ENCODE peak calls at places on chromosomes 2 and 18, in seven cellular contexts. One of them, this sample, is unnamed.
A peak's percentile ranks its signal among the peaks of the same experiment; 100 is the strongest.

GRCh38 chr2:240717681-240718581 is 26.3 kb downstream of the AQP12A start:
- DNase-seq in CD8-positive, alpha-beta memory T cell: no peak
- DNase-seq in SJCRH30: no peak
- DNase-seq in mammary epithelial cell: no peak
- DNase-seq in fibroblast of lung: no peak
- DNase-seq in heart right ventricle: no peak
- DNase-seq in tibial nerve: no peak
- DNase-seq in this sample: no peak

GRCh38 chr2:236343400-236344161 is 79.4 kb upstream of the ASB18 start:
- DNase-seq in CD8-positive, alpha-beta memory T cell: no peak
- DNase-seq in SJCRH30: peak; percentile 87
- DNase-seq in mammary epithelial cell: peak; percentile 56
- DNase-seq in fibroblast of lung: peak; percentile 69
- DNase-seq in heart right ventricle: peak; percentile 51
- DNase-seq in tibial nerve: peak; percentile 81
- DNase-seq in this sample: peak; percentile 79

GRCh38 chr2:132929786-132930185 is 259.8 kb upstream of the LYPD1 start:
- DNase-seq in CD8-positive, alpha-beta memory T cell: no peak
- DNase-seq in SJCRH30: no peak
- DNase-seq in mammary epithelial cell: peak; percentile 76
- DNase-seq in fibroblast of lung: peak; percentile 74
- DNase-seq in heart right ventricle: no peak
- DNase-seq in tibial nerve: no peak
- DNase-seq in this sample: no peak

GRCh38 chr2:33212151-33212550 is 264.3 kb upstream of the RASGRP3 start:
- DNase-seq in CD8-positive, alpha-beta memory T cell: no peak
- DNase-seq in SJCRH30: no peak
- DNase-seq in mammary epithelial cell: peak; percentile 66
- DNase-seq in fibroblast of lung: peak; percentile 97
- DNase-seq in heart right ventricle: no peak
- DNase-seq in tibial nerve: no peak
- DNase-seq in this sample: peak; percentile 79

GRCh38 chr2:263774-264492 is at the start of gene SH3YL1:
- DNase-seq in CD8-positive, alpha-beta memory T cell: peak; percentile 47
- DNase-seq in SJCRH30: no peak
- DNase-seq in mammary epithelial cell: peak; percentile 68
- DNase-seq in fibroblast of lung: peak; percentile 60
- DNase-seq in heart right ventricle: peak; percentile 6
- DNase-seq in tibial nerve: no peak
- DNase-seq in this sample: no peak

GRCh38 chr2:444937-445884 is 157.3 kb upstream of the ALKAL2 start:
- DNase-seq in CD8-positive, alpha-beta memory T cell: no peak
- DNase-seq in SJCRH30: no peak
- DNase-seq in mammary epithelial cell: no peak
- DNase-seq in fibroblast of lung: no peak
- DNase-seq in heart right ventricle: no peak
- DNase-seq in tibial nerve: no peak
- DNase-seq in this sample: no peak

GRCh38 chr2:57180042-57180567 is 866.5 kb upstream of the VRK2 start:
- DNase-seq in CD8-positive, alpha-beta memory T cell: no peak
- DNase-seq in SJCRH30: peak; percentile 40
- DNase-seq in mammary epithelial cell: peak; percentile 91
- DNase-seq in fibroblast of lung: peak; percentile 65
- DNase-seq in heart right ventricle: no peak
- DNase-seq in tibial nerve: no peak
- DNase-seq in this sample: no peak

GRCh38 chr2:240898108-240898730 is 2.3 kb upstream of the MAB21L4 start:
- DNase-seq in CD8-positive, alpha-beta memory T cell: no peak
- DNase-seq in SJCRH30: no peak
- DNase-seq in mammary epithelial cell: peak; percentile 19
- DNase-seq in fibroblast of lung: no peak
- DNase-seq in heart right ventricle: peak; percentile 63
- DNase-seq in tibial nerve: no peak
- DNase-seq in this sample: no peak

GRCh38 chr18:72704202-72704601 is 160.1 kb upstream of the CBLN2 start:
- DNase-seq in CD8-positive, alpha-beta memory T cell: no peak
- DNase-seq in SJCRH30: no peak
- DNase-seq in mammary epithelial cell: no peak
- DNase-seq in fibroblast of lung: no peak
- DNase-seq in heart right ventricle: no peak
- DNase-seq in tibial nerve: no peak
- DNase-seq in this sample: no peak

GRCh38 chr2:164868563-164869419 is 27.2 kb upstream of the COBLL1 start:
- DNase-seq in CD8-positive, alpha-beta memory T cell: no peak
- DNase-seq in SJCRH30: no peak
- DNase-seq in mammary epithelial cell: no peak
- DNase-seq in fibroblast of lung: no peak
- DNase-seq in heart right ventricle: no peak
- DNase-seq in tibial nerve: no peak
- DNase-seq in this sample: no peak

GRCh38 chr2:101125374-101125773 is 25.8 kb downstream of the TBC1D8 start:
- DNase-seq in CD8-positive, alpha-beta memory T cell: no peak
- DNase-seq in SJCRH30: no peak
- DNase-seq in mammary epithelial cell: peak; percentile 59
- DNase-seq in fibroblast of lung: peak; percentile 48
- DNase-seq in heart right ventricle: no peak
- DNase-seq in tibial nerve: no peak
- DNase-seq in this sample: no peak

GRCh38 chr2:165791811-165792454 is 2.1 kb downstream of the GALNT3 start:
- DNase-seq in CD8-positive, alpha-beta memory T cell: no peak
- DNase-seq in SJCRH30: no peak
- DNase-seq in mammary epithelial cell: peak; percentile 65
- DNase-seq in fibroblast of lung: peak; percentile 82
- DNase-seq in heart right ventricle: no peak
- DNase-seq in tibial nerve: no peak
- DNase-seq in this sample: no peak

GRCh38 chr18:59624384-59624760 is 72.9 kb downstream of the CCBE1 start:
- DNase-seq in CD8-positive, alpha-beta memory T cell: no peak
- DNase-seq in SJCRH30: no peak
- DNase-seq in mammary epithelial cell: no peak
- DNase-seq in fibroblast of lung: no peak
- DNase-seq in heart right ventricle: no peak
- DNase-seq in tibial nerve: peak; percentile 36
- DNase-seq in this sample: no peak

GRCh38 chr2:127231130-127231865 is 11.2 kb upstream of the CYP27C1 start:
- DNase-seq in CD8-positive, alpha-beta memory T cell: no peak
- DNase-seq in SJCRH30: no peak
- DNase-seq in mammary epithelial cell: no peak
- DNase-seq in fibroblast of lung: no peak
- DNase-seq in heart right ventricle: no peak
- DNase-seq in tibial nerve: no peak
- DNase-seq in this sample: no peak

GRCh38 chr2:105518897-105519296 is 120.0 kb upstream of the FHL2 start:
- DNase-seq in CD8-positive, alpha-beta memory T cell: no peak
- DNase-seq in SJCRH30: no peak
- DNase-seq in mammary epithelial cell: no peak
- DNase-seq in fibroblast of lung: no peak
- DNase-seq in heart right ventricle: no peak
- DNase-seq in tibial nerve: no peak
- DNase-seq in this sample: no peak

GRCh38 chr2:62724886-62725711 is 19.6 kb downstream of the EHBP1 start:
- DNase-seq in CD8-positive, alpha-beta memory T cell: peak; percentile 35
- DNase-seq in SJCRH30: no peak
- DNase-seq in mammary epithelial cell: no peak
- DNase-seq in fibroblast of lung: no peak
- DNase-seq in heart right ventricle: no peak
- DNase-seq in tibial nerve: no peak
- DNase-seq in this sample: no peak

GRCh38 chr2:62724106-62724505 is 18.6 kb downstream of the EHBP1 start:
- DNase-seq in CD8-positive, alpha-beta memory T cell: no peak
- DNase-seq in SJCRH30: no peak
- DNase-seq in mammary epithelial cell: no peak
- DNase-seq in fibroblast of lung: peak; percentile 22
- DNase-seq in heart right ventricle: no peak
- DNase-seq in tibial nerve: no peak
- DNase-seq in this sample: no peak

GRCh38 chr2:62725712-62726055 is 20.2 kb downstream of the EHBP1 start:
- DNase-seq in CD8-positive, alpha-beta memory T cell: no peak
- DNase-seq in SJCRH30: no peak
- DNase-seq in mammary epithelial cell: no peak
- DNase-seq in fibroblast of lung: no peak
- DNase-seq in heart right ventricle: no peak
- DNase-seq in tibial nerve: no peak
- DNase-seq in this sample: no peak

GRCh38 chr2:62727876-62728566 is 22.5 kb downstream of the EHBP1 start:
- DNase-seq in CD8-positive, alpha-beta memory T cell: no peak
- DNase-seq in SJCRH30: no peak
- DNase-seq in mammary epithelial cell: no peak
- DNase-seq in fibroblast of lung: no peak
- DNase-seq in heart right ventricle: no peak
- DNase-seq in tibial nerve: no peak
- DNase-seq in this sample: no peak

GRCh38 chr2:62727259-62727867 is 21.9 kb downstream of the EHBP1 start:
- DNase-seq in CD8-positive, alpha-beta memory T cell: no peak
- DNase-seq in SJCRH30: no peak
- DNase-seq in mammary epithelial cell: no peak
- DNase-seq in fibroblast of lung: no peak
- DNase-seq in heart right ventricle: no peak
- DNase-seq in tibial nerve: no peak
- DNase-seq in this sample: no peak
- H3K4me1 ChIP-seq in CD8-positive, alpha-beta memory T cell: no peaks in the 10 kb centered on the region
- H3K4me1 ChIP-seq in SJCRH30: no peaks in the 10 kb centered on the region
- H3K4me1 ChIP-seq in mammary epithelial cell: no peaks in the 10 kb centered on the region
- H3K4me1 ChIP-seq in fibroblast of lung: no peaks in the 10 kb centered on the region
- H3K4me1 ChIP-seq in heart right ventricle: no peaks in the 10 kb centered on the region
- H3K4me1 ChIP-seq in tibial nerve: peaks cover 41% of the 10 kb centered on the region
- H3K4me1 ChIP-seq in this sample: no peaks in the 10 kb centered on the region

GRCh38 chr2:157172239-157172638 is 85.3 kb upstream of the GALNT5 start:
- DNase-seq in CD8-positive, alpha-beta memory T cell: no peak
- DNase-seq in SJCRH30: no peak
- DNase-seq in mammary epithelial cell: peak; percentile 67
- DNase-seq in fibroblast of lung: peak; percentile 63
- DNase-seq in heart right ventricle: no peak
- DNase-seq in tibial nerve: no peak
- DNase-seq in this sample: no peak
- H3K36me3 ChIP-seq in CD8-positive, alpha-beta memory T cell: no peaks in the 10 kb centered on the region
- H3K36me3 ChIP-seq in SJCRH30: no peaks in the 10 kb centered on the region
- H3K36me3 ChIP-seq in mammary epithelial cell: no peaks in the 10 kb centered on the region
- H3K36me3 ChIP-seq in fibroblast of lung: no peaks in the 10 kb centered on the region
- H3K36me3 ChIP-seq in heart right ventricle: no peaks in the 10 kb centered on the region
- H3K36me3 ChIP-seq in tibial nerve: no peaks in the 10 kb centered on the region
- H3K36me3 ChIP-seq in this sample: no peaks in the 10 kb centered on the region

GRCh38 chr2:74908763-74909444 is 49.5 kb upstream of the POLE4 start:
- DNase-seq in CD8-positive, alpha-beta memory T cell: no peak
- DNase-seq in SJCRH30: no peak
- DNase-seq in mammary epithelial cell: peak; percentile 44
- DNase-seq in fibroblast of lung: peak; percentile 12
- DNase-seq in heart right ventricle: no peak
- DNase-seq in tibial nerve: no peak
- DNase-seq in this sample: no peak
- H3K4me3 ChIP-seq in CD8-positive, alpha-beta memory T cell: no peak overlapping the region
- H3K4me3 ChIP-seq in SJCRH30: no peak overlapping the region
- H3K4me3 ChIP-seq in mammary epithelial cell: peak overlapping the region; percentile 53
- H3K4me3 ChIP-seq in fibroblast of lung: peak overlapping the region; percentile 30
- H3K4me3 ChIP-seq in heart right ventricle: no peak overlapping the region
- H3K4me3 ChIP-seq in tibial nerve: no peak overlapping the region
- H3K4me3 ChIP-seq in this sample: no peak overlapping the region

GRCh38 chr18:28161608-28162599 is 15.0 kb downstream of the CDH2 start:
- DNase-seq in CD8-positive, alpha-beta memory T cell: no peak
- DNase-seq in SJCRH30: no peak
- DNase-seq in mammary epithelial cell: peak; percentile 29
- DNase-seq in fibroblast of lung: peak; percentile 58
- DNase-seq in heart right ventricle: no peak
- DNase-seq in tibial nerve: no peak
- DNase-seq in this sample: no peak

GRCh38 chr18:28163201-28163778 is 13.6 kb downstream of the CDH2 start:
- DNase-seq in CD8-positive, alpha-beta memory T cell: no peak
- DNase-seq in SJCRH30: no peak
- DNase-seq in mammary epithelial cell: no peak
- DNase-seq in fibroblast of lung: peak; percentile 87
- DNase-seq in heart right ventricle: peak; percentile 37
- DNase-seq in tibial nerve: no peak
- DNase-seq in this sample: no peak

GRCh38 chr18:28153485-28154065 is 23.4 kb downstream of the CDH2 start:
- DNase-seq in CD8-positive, alpha-beta memory T cell: no peak
- DNase-seq in SJCRH30: no peak
- DNase-seq in mammary epithelial cell: no peak
- DNase-seq in fibroblast of lung: peak; percentile 39
- DNase-seq in heart right ventricle: no peak
- DNase-seq in tibial nerve: no peak
- DNase-seq in this sample: no peak

GRCh38 chr18:28158083-28158581 is 18.8 kb downstream of the CDH2 start:
- DNase-seq in CD8-positive, alpha-beta memory T cell: no peak
- DNase-seq in SJCRH30: no peak
- DNase-seq in mammary epithelial cell: no peak
- DNase-seq in fibroblast of lung: no peak
- DNase-seq in heart right ventricle: no peak
- DNase-seq in tibial nerve: no peak
- DNase-seq in this sample: no peak

DNA sequence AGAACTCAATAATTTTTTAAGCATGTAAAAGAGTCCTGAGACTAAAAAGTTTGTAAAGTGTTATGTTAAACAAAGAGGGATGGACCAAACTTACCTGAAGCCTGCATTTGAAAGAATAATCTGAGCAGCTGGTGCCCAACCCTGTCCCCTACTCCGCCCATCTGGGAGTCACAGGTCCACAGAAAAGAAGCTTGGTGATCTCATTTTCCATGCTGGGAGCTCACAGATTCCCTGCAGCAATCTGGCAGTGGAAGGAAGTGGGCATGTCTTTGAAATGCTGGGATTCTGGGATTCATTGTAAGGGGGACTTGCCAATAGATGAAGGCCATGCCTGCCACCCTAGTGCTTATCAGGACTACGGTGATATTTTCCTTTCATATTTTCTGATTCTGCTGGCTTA is 17.9 kb downstream of the CDH2 start:
- DNase-seq in CD8-positive, alpha-beta memory T cell: no peak
- DNase-seq in SJCRH30: no peak
- DNase-seq in mammary epithelial cell: no peak
- DNase-seq in fibroblast of lung: no peak
- DNase-seq in heart right ventricle: no peak
- DNase-seq in tibial nerve: no peak
- DNase-seq in this sample: no peak
- H3K4me1 ChIP-seq in CD8-positive, alpha-beta memory T cell: no peaks in the 10 kb centered on the region
- H3K4me1 ChIP-seq in SJCRH30: no peaks in the 10 kb centered on the region
- H3K4me1 ChIP-seq in mammary epithelial cell: no peaks in the 10 kb centered on the region
- H3K4me1 ChIP-seq in fibroblast of lung: no peaks in the 10 kb centered on the region
- H3K4me1 ChIP-seq in heart right ventricle: peaks cover 3% of the 10 kb centered on the region
- H3K4me1 ChIP-seq in tibial nerve: no peaks in the 10 kb centered on the region
- H3K4me1 ChIP-seq in this sample: no peaks in the 10 kb centered on the region

DNA sequence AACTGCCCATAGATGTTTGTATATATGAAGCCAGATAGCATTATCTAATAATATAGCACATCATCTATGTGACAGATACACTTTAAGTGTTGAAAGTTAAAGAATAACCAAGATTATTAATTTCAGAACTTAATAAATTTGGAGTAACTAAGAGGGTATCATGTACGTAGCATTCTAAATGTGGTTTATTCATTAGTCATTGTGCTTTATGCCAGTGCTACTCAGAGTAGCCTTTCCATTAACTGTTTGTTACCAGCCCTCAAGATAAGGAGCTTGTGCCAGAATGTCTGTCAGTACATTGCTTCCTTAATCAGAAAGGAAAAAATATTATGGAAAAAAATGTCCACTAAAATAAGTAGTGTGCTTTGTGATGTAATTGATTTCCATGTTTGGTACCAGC is 94.9 kb upstream of the TWSG1 start:
- DNase-seq in CD8-positive, alpha-beta memory T cell: no peak
- DNase-seq in SJCRH30: no peak
- DNase-seq in mammary epithelial cell: no peak
- DNase-seq in fibroblast of lung: peak; percentile 12
- DNase-seq in heart right ventricle: no peak
- DNase-seq in tibial nerve: no peak
- DNase-seq in this sample: no peak
- H3K36me3 ChIP-seq in CD8-positive, alpha-beta memory T cell: peaks cover 14% of the 10 kb centered on the region
- H3K36me3 ChIP-seq in SJCRH30: no peaks in the 10 kb centered on the region
- H3K36me3 ChIP-seq in mammary epithelial cell: peaks cover 4% of the 10 kb centered on the region
- H3K36me3 ChIP-seq in fibroblast of lung: no peaks in the 10 kb centered on the region
- H3K36me3 ChIP-seq in heart right ventricle: peaks cover 23% of the 10 kb centered on the region
- H3K36me3 ChIP-seq in tibial nerve: peaks cover 5% of the 10 kb centered on the region
- H3K36me3 ChIP-seq in this sample: peaks cover 46% of the 10 kb centered on the region